ENCODE peak calls at places on chromosomes 12 and 14, in seven cellular contexts. E is lung; A is esophagus muscularis mucosa; O is CD4-positive, alpha-beta memory T cell; W is body of pancreas; H is A549; G is endothelial cell of umbilical vein. D is an unnamed sample.

GRCh38 chr14:95741051-95741490 is 27.1 kb upstream of the TCL1A start:
- DNase-seq in E (no peak), A (peak; percentile 81), O (no peak), W (no peak), H (no peak), G (no peak), D (no peak)

GRCh38 chr14:28057286-28058011 is 709.1 kb upstream of the FOXG1 start:
- DNase-seq in E (no peak), A (no peak), O (no peak), W (no peak), H (no peak), G (peak; percentile 4), D (no peak)

GRCh38 chr12:75852143-75852542 is 179.4 kb downstream of the PHLDA1 start:
- DNase-seq in E (no peak), A (no peak), O (no peak), W (no peak), H (no peak), G (no peak), D (no peak)

GRCh38 chr12:48071808-48072207 is 34.1 kb downstream of the SENP1 start:
- DNase-seq in E (no peak), A (no peak), O (no peak), W (no peak), H (no peak), G (no peak), D (no peak)

GRCh38 chr14:87332001-87332400 is 661.0 kb downstream of the GALC start:
- DNase-seq in E (no peak), A (no peak), O (no peak), W (no peak), H (no peak), G (no peak), D (no peak)

GRCh38 chr12:28767836-28768348 is 381.2 kb upstream of the FAR2 start:
- DNase-seq in E (no peak), A (no peak), O (no peak), W (no peak), H (no peak), G (peak; percentile 82), D (no peak)

GRCh38 chr12:3117628-3118027 is 40.4 kb downstream of the TSPAN9 start:
- DNase-seq in E (no peak), A (no peak), O (no peak), W (no peak), H (no peak), G (no peak), D (no peak)

GRCh38 chr12:29160230-29160629 is 11.2 kb downstream of the FAR2 start:
- DNase-seq in E (no peak), A (no peak), O (peak; percentile 19), W (no peak), H (no peak), G (no peak), D (no peak)

GRCh38 chr14:22977684-22978486 is 4.5 kb downstream of the AJUBA start:
- DNase-seq in E (peak; percentile 84), A (no peak), O (no peak), W (peak; percentile 89), H (peak; percentile 88), G (peak; percentile 54), D (peak; percentile 90)

GRCh38 chr12:120980800-120981368 is 2.5 kb downstream of the HNF1A start:
- DNase-seq in E (no peak), A (no peak), O (no peak), W (peak; percentile 68), H (peak; percentile 85), G (no peak), D (no peak)

GRCh38 chr12:89319606-89320005 is 32.7 kb downstream of the DUSP6 start:
- DNase-seq in E (no peak), A (no peak), O (no peak), W (no peak), H (no peak), G (no peak), D (no peak)

GRCh38 chr14:102827716-102828115 is 50.5 kb downstream of the TRAF3 start:
- DNase-seq in E (no peak), A (no peak), O (no peak), W (peak; percentile 25), H (no peak), G (no peak), D (no peak)

GRCh38 chr12:45324391-45324790 is 108.5 kb downstream of the ANO6 start:
- DNase-seq in E (no peak), A (no peak), O (no peak), W (no peak), H (no peak), G (no peak), D (no peak)

GRCh38 chr12:53048780-53049401 is 974 bp upstream of the TNS2 start:
- DNase-seq in E (peak; percentile 76), A (peak; percentile 95), O (no peak), W (peak; percentile 72), H (peak; percentile 49), G (peak; percentile 52), D (peak; percentile 74)

GRCh38 chr12:111056618-111057521 is 136.5 kb upstream of the MYL2 start:
- DNase-seq in E (no peak), A (no peak), O (peak; percentile 74), W (no peak), H (no peak), G (no peak), D (peak; percentile 37)

GRCh38 chr14:99188721-99189120 is 83.3 kb downstream of the BCL11B start:
- DNase-seq in E (no peak), A (no peak), O (peak; percentile 48), W (no peak), H (no peak), G (no peak), D (no peak)

GRCh38 chr14:96889091-96889490 is 91.9 kb downstream of the VRK1 start:
- DNase-seq in E (no peak), A (no peak), O (no peak), W (no peak), H (no peak), G (no peak), D (no peak)

GRCh38 chr12:112381421-112381897 is 772 bp downstream of the HECTD4 start:
- DNase-seq in E (no peak), A (no peak), O (no peak), W (peak; percentile 24), H (no peak), G (peak; percentile 22), D (no peak)

GRCh38 chr12:27221625-27222387 is 22.3 kb upstream of the STK38L start:
- DNase-seq in E (no peak), A (no peak), O (no peak), W (no peak), H (no peak), G (no peak), D (no peak)

GRCh38 chr12:124422570-124423523 is 128.0 kb downstream of the RFLNA start:
- DNase-seq in E (peak; percentile 91), A (peak; percentile 98), O (no peak), W (peak; percentile 84), H (peak; percentile 98), G (peak; percentile 90), D (peak; percentile 96)

GRCh38 chr12:120761581-120761980 is 36.0 kb downstream of the ACADS start:
- DNase-seq in E (no peak), A (peak; percentile 45), O (no peak), W (no peak), H (no peak), G (no peak), D (no peak)

DNA sequence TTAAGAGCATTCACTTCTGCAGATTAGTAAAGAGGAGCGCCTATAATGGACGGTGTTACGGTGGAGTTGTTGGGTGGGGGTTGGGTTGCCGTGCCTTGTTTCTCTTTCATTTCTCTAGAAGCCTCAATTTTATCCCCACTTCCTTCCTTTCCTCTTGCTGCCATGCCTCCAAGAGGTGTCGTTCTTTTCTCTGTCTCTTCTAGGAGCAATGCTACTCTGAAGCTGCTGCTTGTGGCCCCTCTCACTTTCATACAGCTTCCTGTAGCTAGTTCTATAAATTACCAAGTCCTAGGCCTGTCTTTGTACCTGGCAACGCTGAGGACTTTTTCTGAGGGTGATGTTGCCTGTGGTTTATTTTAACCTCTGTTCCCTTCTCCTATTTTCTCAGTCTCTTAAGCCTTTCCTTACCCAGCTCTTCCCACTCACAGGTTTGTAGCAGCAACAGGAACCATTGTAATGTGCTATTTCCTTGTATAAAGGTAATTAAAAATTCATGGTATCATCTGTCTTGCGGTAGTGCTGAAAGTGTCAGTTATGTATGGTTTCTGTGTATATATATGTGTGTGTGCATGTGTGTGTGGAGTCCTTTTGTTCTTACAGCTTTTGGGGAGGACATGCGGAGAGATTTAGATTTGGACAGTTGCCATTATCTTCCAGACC is 44.0 kb downstream of the DDHD1 start:
- DNase-seq in E (no peak), A (no peak), O (peak; percentile 67), W (no peak), H (no peak), G (peak; percentile 44), D (no peak)
- H3K4me3 ChIP-seq in E (no peak overlapping the region), A (peak overlapping the region; percentile 19), O (peak overlapping the region; percentile 57), W (no peak overlapping the region), H (no peak overlapping the region), G (peak overlapping the region; percentile 17), D (no peak overlapping the region)

DNA sequence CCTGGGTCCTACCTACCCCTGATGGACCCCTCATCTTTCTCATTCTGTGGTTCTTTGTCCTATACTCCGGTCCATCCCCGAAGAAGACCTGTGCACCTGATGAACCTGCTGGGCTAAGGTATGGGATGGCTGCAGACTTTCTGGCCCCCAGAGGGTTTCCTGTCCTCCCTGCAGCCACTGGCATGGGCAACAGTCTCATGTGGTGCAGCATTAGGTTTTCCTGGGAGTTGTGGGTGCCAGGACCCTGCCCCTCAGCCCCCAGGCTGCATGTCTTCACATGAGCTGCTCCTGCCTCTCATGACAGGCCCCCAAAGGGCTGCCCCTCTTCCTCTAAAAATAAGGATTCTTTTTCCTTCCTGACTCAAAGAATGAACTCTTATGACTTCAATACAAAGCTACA is 72.3 kb upstream of the GPR68 start:
- DNase-seq in E (no peak), A (no peak), O (no peak), W (no peak), H (no peak), G (no peak), D (no peak)
- H3K9me3 ChIP-seq in E (no peaks in the 10 kb centered on the region), A (no peaks in the 10 kb centered on the region), O (no peaks in the 10 kb centered on the region), W (no peaks in the 10 kb centered on the region), H (no peaks in the 10 kb centered on the region), G (no peaks in the 10 kb centered on the region), D (no peaks in the 10 kb centered on the region)

DNA sequence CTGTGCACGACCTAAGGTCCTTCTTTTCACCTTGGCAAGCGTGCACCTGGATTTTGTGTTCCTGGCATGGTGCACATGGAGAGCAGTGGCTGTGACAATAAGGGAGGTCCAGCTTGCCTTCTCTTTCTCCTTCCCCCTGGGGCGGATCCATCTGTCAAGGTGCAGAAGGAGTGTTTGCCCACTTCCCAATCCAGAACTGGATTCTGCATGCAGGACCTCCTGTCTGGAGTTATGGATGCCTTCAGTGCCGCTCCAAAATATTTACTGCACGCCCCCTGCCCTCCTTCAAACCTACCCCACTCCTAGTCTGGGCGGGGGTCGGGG is 192.7 kb downstream of the DPF3 start:
- DNase-seq in E (no peak), A (no peak), O (no peak), W (no peak), H (no peak), G (no peak), D (no peak)
- H3K27ac ChIP-seq in E (no peak overlapping the region), A (no peak overlapping the region), O (no peak overlapping the region), W (no peak overlapping the region), H (no peak overlapping the region), G (no peak overlapping the region), D (no peak overlapping the region)

DNA sequence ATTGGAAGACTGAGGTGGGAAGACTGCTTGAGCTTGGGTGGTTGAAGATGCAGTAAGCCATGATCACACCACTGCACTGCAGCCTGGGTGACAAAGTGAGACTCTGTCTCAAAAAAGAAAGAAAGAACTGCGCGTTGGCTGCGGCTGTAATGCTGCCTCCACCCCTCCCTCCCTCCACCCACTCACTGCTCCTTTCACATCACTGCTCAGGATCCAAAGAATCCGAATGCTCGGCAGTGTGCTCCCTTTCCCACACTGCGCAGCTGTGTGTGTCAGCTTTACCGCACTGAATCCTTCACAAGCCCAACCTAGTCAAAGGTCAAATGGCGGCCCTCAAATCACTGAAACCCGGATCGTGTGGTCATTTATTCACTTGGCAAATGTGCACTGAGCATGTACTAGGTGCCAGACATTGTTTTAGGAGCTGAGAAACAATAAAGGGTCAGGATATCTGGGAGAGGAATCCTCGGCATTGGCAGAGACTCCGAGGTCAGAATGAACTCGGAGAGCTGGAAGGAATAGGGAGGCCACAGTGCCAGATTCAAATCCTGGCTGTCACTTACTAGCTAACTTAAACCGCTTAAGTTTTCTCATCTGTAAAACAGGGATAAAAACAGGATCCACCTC is 11.5 kb upstream of the TDRD9 start:
- DNase-seq in E (no peak), A (no peak), O (no peak), W (no peak), H (no peak), G (no peak), D (no peak)
- H3K4me3 ChIP-seq in E (no peak overlapping the region), A (no peak overlapping the region), O (no peak overlapping the region), W (no peak overlapping the region), H (no peak overlapping the region), G (no peak overlapping the region), D (no peak overlapping the region)

D was measured in aorta.